ENCODE peak calls at places on chromosomes 3 and 15, in five cellular contexts. One of them, this sample, is unnamed.

GRCh38 chr15:84855032-84855645 is 29.3 kb upstream of the SLC28A1 start:
- DNase-seq in stimulated activated CD4-positive, alpha-beta T cell treated with anti-CD3 and anti-CD28 coated beads, Interleukin-15, amount 100 ng/mL, for 48 hours: no peak
- DNase-seq in EL: no peak
- DNase-seq in stimulated activated CD8-positive, alpha-beta memory T cell treated with anti-CD3 and anti-CD28 coated beads, Interleukin-15, amount 100 ng/mL, for 4 hours: no peak
- DNase-seq in posterior vena cava: no peak
- DNase-seq in this sample: no peak

GRCh38 chr3:32438596-32439344 is 47.1 kb downstream of the CMTM7 start:
- DNase-seq in stimulated activated CD4-positive, alpha-beta T cell treated with anti-CD3 and anti-CD28 coated beads, Interleukin-15, amount 100 ng/mL, for 48 hours: no peak
- DNase-seq in EL: no peak
- DNase-seq in stimulated activated CD8-positive, alpha-beta memory T cell treated with anti-CD3 and anti-CD28 coated beads, Interleukin-15, amount 100 ng/mL, for 4 hours: no peak
- DNase-seq in posterior vena cava: no peak
- DNase-seq in this sample: no peak

GRCh38 chr3:150408232-150409124 is at the start of gene TSC22D2:
- DNase-seq in stimulated activated CD4-positive, alpha-beta T cell treated with anti-CD3 and anti-CD28 coated beads, Interleukin-15, amount 100 ng/mL, for 48 hours: peak
- DNase-seq in EL: peak
- DNase-seq in stimulated activated CD8-positive, alpha-beta memory T cell treated with anti-CD3 and anti-CD28 coated beads, Interleukin-15, amount 100 ng/mL, for 4 hours: peak
- DNase-seq in posterior vena cava: peak
- DNase-seq in this sample: peak

GRCh38 chr3:70516081-70516480 is 203.6 kb upstream of the MDFIC2 start:
- DNase-seq in stimulated activated CD4-positive, alpha-beta T cell treated with anti-CD3 and anti-CD28 coated beads, Interleukin-15, amount 100 ng/mL, for 48 hours: no peak
- DNase-seq in EL: no peak
- DNase-seq in stimulated activated CD8-positive, alpha-beta memory T cell treated with anti-CD3 and anti-CD28 coated beads, Interleukin-15, amount 100 ng/mL, for 4 hours: no peak
- DNase-seq in posterior vena cava: no peak
- DNase-seq in this sample: no peak

GRCh38 chr15:40103124-40103858 is 5.4 kb downstream of the BMF start:
- DNase-seq in stimulated activated CD4-positive, alpha-beta T cell treated with anti-CD3 and anti-CD28 coated beads, Interleukin-15, amount 100 ng/mL, for 48 hours: no peak
- DNase-seq in EL: peak
- DNase-seq in stimulated activated CD8-positive, alpha-beta memory T cell treated with anti-CD3 and anti-CD28 coated beads, Interleukin-15, amount 100 ng/mL, for 4 hours: no peak
- DNase-seq in posterior vena cava: peak
- DNase-seq in this sample: peak

GRCh38 chr3:197305854-197306253 is 7.4 kb upstream of the DLG1 start:
- DNase-seq in stimulated activated CD4-positive, alpha-beta T cell treated with anti-CD3 and anti-CD28 coated beads, Interleukin-15, amount 100 ng/mL, for 48 hours: no peak
- DNase-seq in EL: peak
- DNase-seq in stimulated activated CD8-positive, alpha-beta memory T cell treated with anti-CD3 and anti-CD28 coated beads, Interleukin-15, amount 100 ng/mL, for 4 hours: no peak
- DNase-seq in posterior vena cava: no peak
- DNase-seq in this sample: no peak

GRCh38 chr15:70182858-70183695 is 85.4 kb upstream of the TLE3 start:
- DNase-seq in stimulated activated CD4-positive, alpha-beta T cell treated with anti-CD3 and anti-CD28 coated beads, Interleukin-15, amount 100 ng/mL, for 48 hours: no peak
- DNase-seq in EL: no peak
- DNase-seq in stimulated activated CD8-positive, alpha-beta memory T cell treated with anti-CD3 and anti-CD28 coated beads, Interleukin-15, amount 100 ng/mL, for 4 hours: no peak
- DNase-seq in posterior vena cava: no peak
- DNase-seq in this sample: peak

GRCh38 chr3:100402150-100402706 is 889 bp downstream of the LNP1 start:
- DNase-seq in stimulated activated CD4-positive, alpha-beta T cell treated with anti-CD3 and anti-CD28 coated beads, Interleukin-15, amount 100 ng/mL, for 48 hours: no peak
- DNase-seq in EL: peak
- DNase-seq in stimulated activated CD8-positive, alpha-beta memory T cell treated with anti-CD3 and anti-CD28 coated beads, Interleukin-15, amount 100 ng/mL, for 4 hours: no peak
- DNase-seq in posterior vena cava: no peak
- DNase-seq in this sample: no peak

GRCh38 chr15:55894406-55894965 is 98.9 kb downstream of the NEDD4 start:
- DNase-seq in stimulated activated CD4-positive, alpha-beta T cell treated with anti-CD3 and anti-CD28 coated beads, Interleukin-15, amount 100 ng/mL, for 48 hours: no peak
- DNase-seq in EL: no peak
- DNase-seq in stimulated activated CD8-positive, alpha-beta memory T cell treated with anti-CD3 and anti-CD28 coated beads, Interleukin-15, amount 100 ng/mL, for 4 hours: no peak
- DNase-seq in posterior vena cava: no peak
- DNase-seq in this sample: no peak

GRCh38 chr15:72116680-72117447 is 1.1 kb downstream of the MYO9A start:
- DNase-seq in stimulated activated CD4-positive, alpha-beta T cell treated with anti-CD3 and anti-CD28 coated beads, Interleukin-15, amount 100 ng/mL, for 48 hours: no peak
- DNase-seq in EL: peak
- DNase-seq in stimulated activated CD8-positive, alpha-beta memory T cell treated with anti-CD3 and anti-CD28 coated beads, Interleukin-15, amount 100 ng/mL, for 4 hours: no peak
- DNase-seq in posterior vena cava: no peak
- DNase-seq in this sample: peak

GRCh38 chr3:191070201-191070600 is 128.8 kb upstream of the OSTN start:
- DNase-seq in stimulated activated CD4-positive, alpha-beta T cell treated with anti-CD3 and anti-CD28 coated beads, Interleukin-15, amount 100 ng/mL, for 48 hours: no peak
- DNase-seq in EL: peak
- DNase-seq in stimulated activated CD8-positive, alpha-beta memory T cell treated with anti-CD3 and anti-CD28 coated beads, Interleukin-15, amount 100 ng/mL, for 4 hours: no peak
- DNase-seq in posterior vena cava: no peak
- DNase-seq in this sample: no peak

GRCh38 chr3:195194559-195195161 is 76.3 kb downstream of the XXYLT1 start:
- DNase-seq in stimulated activated CD4-positive, alpha-beta T cell treated with anti-CD3 and anti-CD28 coated beads, Interleukin-15, amount 100 ng/mL, for 48 hours: no peak
- DNase-seq in EL: no peak
- DNase-seq in stimulated activated CD8-positive, alpha-beta memory T cell treated with anti-CD3 and anti-CD28 coated beads, Interleukin-15, amount 100 ng/mL, for 4 hours: no peak
- DNase-seq in posterior vena cava: no peak
- DNase-seq in this sample: no peak

GRCh38 chr3:124347418-124347817 is 355.5 kb upstream of the ROPN1 start:
- DNase-seq in stimulated activated CD4-positive, alpha-beta T cell treated with anti-CD3 and anti-CD28 coated beads, Interleukin-15, amount 100 ng/mL, for 48 hours: no peak
- DNase-seq in EL: no peak
- DNase-seq in stimulated activated CD8-positive, alpha-beta memory T cell treated with anti-CD3 and anti-CD28 coated beads, Interleukin-15, amount 100 ng/mL, for 4 hours: no peak
- DNase-seq in posterior vena cava: no peak
- DNase-seq in this sample: no peak

GRCh38 chr15:59691194-59691805 is 2.2 kb upstream of the BNIP2 start:
- DNase-seq in stimulated activated CD4-positive, alpha-beta T cell treated with anti-CD3 and anti-CD28 coated beads, Interleukin-15, amount 100 ng/mL, for 48 hours: no peak
- DNase-seq in EL: peak
- DNase-seq in stimulated activated CD8-positive, alpha-beta memory T cell treated with anti-CD3 and anti-CD28 coated beads, Interleukin-15, amount 100 ng/mL, for 4 hours: no peak
- DNase-seq in posterior vena cava: no peak
- DNase-seq in this sample: no peak

GRCh38 chr3:46970391-46971091 is 6.0 kb downstream of the CCDC12 start:
- DNase-seq in stimulated activated CD4-positive, alpha-beta T cell treated with anti-CD3 and anti-CD28 coated beads, Interleukin-15, amount 100 ng/mL, for 48 hours: no peak
- DNase-seq in EL: no peak
- DNase-seq in stimulated activated CD8-positive, alpha-beta memory T cell treated with anti-CD3 and anti-CD28 coated beads, Interleukin-15, amount 100 ng/mL, for 4 hours: no peak
- DNase-seq in posterior vena cava: peak
- DNase-seq in this sample: no peak

GRCh38 chr3:186079925-186080324 is 29.0 kb downstream of the ETV5 start:
- DNase-seq in stimulated activated CD4-positive, alpha-beta T cell treated with anti-CD3 and anti-CD28 coated beads, Interleukin-15, amount 100 ng/mL, for 48 hours: no peak
- DNase-seq in EL: no peak
- DNase-seq in stimulated activated CD8-positive, alpha-beta memory T cell treated with anti-CD3 and anti-CD28 coated beads, Interleukin-15, amount 100 ng/mL, for 4 hours: no peak
- DNase-seq in posterior vena cava: no peak
- DNase-seq in this sample: no peak

GRCh38 chr3:41033956-41034519 is 165.3 kb upstream of the CTNNB1 start:
- DNase-seq in stimulated activated CD4-positive, alpha-beta T cell treated with anti-CD3 and anti-CD28 coated beads, Interleukin-15, amount 100 ng/mL, for 48 hours: no peak
- DNase-seq in EL: no peak
- DNase-seq in stimulated activated CD8-positive, alpha-beta memory T cell treated with anti-CD3 and anti-CD28 coated beads, Interleukin-15, amount 100 ng/mL, for 4 hours: no peak
- DNase-seq in posterior vena cava: no peak
- DNase-seq in this sample: no peak

GRCh38 chr3:45915518-45916231 is 27.6 kb upstream of the CXCR6 start:
- DNase-seq in stimulated activated CD4-positive, alpha-beta T cell treated with anti-CD3 and anti-CD28 coated beads, Interleukin-15, amount 100 ng/mL, for 48 hours: peak
- DNase-seq in EL: peak
- DNase-seq in stimulated activated CD8-positive, alpha-beta memory T cell treated with anti-CD3 and anti-CD28 coated beads, Interleukin-15, amount 100 ng/mL, for 4 hours: peak
- DNase-seq in posterior vena cava: no peak
- DNase-seq in this sample: no peak

GRCh38 chr3:104596054-104596453 is 770.7 kb upstream of the ALCAM start:
- DNase-seq in stimulated activated CD4-positive, alpha-beta T cell treated with anti-CD3 and anti-CD28 coated beads, Interleukin-15, amount 100 ng/mL, for 48 hours: no peak
- DNase-seq in EL: peak
- DNase-seq in stimulated activated CD8-positive, alpha-beta memory T cell treated with anti-CD3 and anti-CD28 coated beads, Interleukin-15, amount 100 ng/mL, for 4 hours: no peak
- DNase-seq in posterior vena cava: no peak
- DNase-seq in this sample: no peak

GRCh38 chr3:129845956-129846355 is 47.6 kb downstream of the TMCC1 start:
- DNase-seq in stimulated activated CD4-positive, alpha-beta T cell treated with anti-CD3 and anti-CD28 coated beads, Interleukin-15, amount 100 ng/mL, for 48 hours: no peak
- DNase-seq in EL: peak
- DNase-seq in stimulated activated CD8-positive, alpha-beta memory T cell treated with anti-CD3 and anti-CD28 coated beads, Interleukin-15, amount 100 ng/mL, for 4 hours: no peak
- DNase-seq in posterior vena cava: no peak
- DNase-seq in this sample: no peak

GRCh38 chr3:29513236-29513635 is 232.4 kb downstream of the RBMS3 start:
- DNase-seq in stimulated activated CD4-positive, alpha-beta T cell treated with anti-CD3 and anti-CD28 coated beads, Interleukin-15, amount 100 ng/mL, for 48 hours: no peak
- DNase-seq in EL: peak
- DNase-seq in stimulated activated CD8-positive, alpha-beta memory T cell treated with anti-CD3 and anti-CD28 coated beads, Interleukin-15, amount 100 ng/mL, for 4 hours: no peak
- DNase-seq in posterior vena cava: no peak
- DNase-seq in this sample: peak

GRCh38 chr3:124758851-124759635 is 28.8 kb downstream of the UMPS start:
- DNase-seq in stimulated activated CD4-positive, alpha-beta T cell treated with anti-CD3 and anti-CD28 coated beads, Interleukin-15, amount 100 ng/mL, for 48 hours: no peak
- DNase-seq in EL: no peak
- DNase-seq in stimulated activated CD8-positive, alpha-beta memory T cell treated with anti-CD3 and anti-CD28 coated beads, Interleukin-15, amount 100 ng/mL, for 4 hours: no peak
- DNase-seq in posterior vena cava: no peak
- DNase-seq in this sample: no peak

GRCh38 chr3:13047296-13048165 is 25.7 kb downstream of the IQSEC1 start:
- DNase-seq in stimulated activated CD4-positive, alpha-beta T cell treated with anti-CD3 and anti-CD28 coated beads, Interleukin-15, amount 100 ng/mL, for 48 hours: no peak
- DNase-seq in EL: no peak
- DNase-seq in stimulated activated CD8-positive, alpha-beta memory T cell treated with anti-CD3 and anti-CD28 coated beads, Interleukin-15, amount 100 ng/mL, for 4 hours: no peak
- DNase-seq in posterior vena cava: no peak
- DNase-seq in this sample: no peak

GRCh38 chr3:188734395-188734794 is 437.4 kb upstream of the TPRG1 start:
- DNase-seq in stimulated activated CD4-positive, alpha-beta T cell treated with anti-CD3 and anti-CD28 coated beads, Interleukin-15, amount 100 ng/mL, for 48 hours: no peak
- DNase-seq in EL: peak
- DNase-seq in stimulated activated CD8-positive, alpha-beta memory T cell treated with anti-CD3 and anti-CD28 coated beads, Interleukin-15, amount 100 ng/mL, for 4 hours: no peak
- DNase-seq in posterior vena cava: no peak
- DNase-seq in this sample: no peak

GRCh38 chr15:90905306-90906180 is 2.4 kb downstream of the MAN2A2 start:
- DNase-seq in stimulated activated CD4-positive, alpha-beta T cell treated with anti-CD3 and anti-CD28 coated beads, Interleukin-15, amount 100 ng/mL, for 48 hours: no peak
- DNase-seq in EL: no peak
- DNase-seq in stimulated activated CD8-positive, alpha-beta memory T cell treated with anti-CD3 and anti-CD28 coated beads, Interleukin-15, amount 100 ng/mL, for 4 hours: no peak
- DNase-seq in posterior vena cava: no peak
- DNase-seq in this sample: no peak

GRCh38 chr3:25820372-25820771 is 30.5 kb downstream of the OXSM start:
- DNase-seq in stimulated activated CD4-positive, alpha-beta T cell treated with anti-CD3 and anti-CD28 coated beads, Interleukin-15, amount 100 ng/mL, for 48 hours: no peak
- DNase-seq in EL: peak
- DNase-seq in stimulated activated CD8-positive, alpha-beta memory T cell treated with anti-CD3 and anti-CD28 coated beads, Interleukin-15, amount 100 ng/mL, for 4 hours: no peak
- DNase-seq in posterior vena cava: no peak
- DNase-seq in this sample: no peak

GRCh38 chr15:32877620-32878019 is 159.8 kb downstream of the GREM1 start:
- DNase-seq in stimulated activated CD4-positive, alpha-beta T cell treated with anti-CD3 and anti-CD28 coated beads, Interleukin-15, amount 100 ng/mL, for 48 hours: no peak
- DNase-seq in EL: no peak
- DNase-seq in stimulated activated CD8-positive, alpha-beta memory T cell treated with anti-CD3 and anti-CD28 coated beads, Interleukin-15, amount 100 ng/mL, for 4 hours: no peak
- DNase-seq in posterior vena cava: no peak
- DNase-seq in this sample: no peak

GRCh38 chr3:184015381-184016019 is 2.2 kb downstream of the ABCC5 start:
- DNase-seq in stimulated activated CD4-positive, alpha-beta T cell treated with anti-CD3 and anti-CD28 coated beads, Interleukin-15, amount 100 ng/mL, for 48 hours: no peak
- DNase-seq in EL: no peak
- DNase-seq in stimulated activated CD8-positive, alpha-beta memory T cell treated with anti-CD3 and anti-CD28 coated beads, Interleukin-15, amount 100 ng/mL, for 4 hours: no peak
- DNase-seq in posterior vena cava: no peak
- DNase-seq in this sample: no peak

GRCh38 chr15:39581501-39582285 is 814 bp downstream of the THBS1 start:
- DNase-seq in stimulated activated CD4-positive, alpha-beta T cell treated with anti-CD3 and anti-CD28 coated beads, Interleukin-15, amount 100 ng/mL, for 48 hours: no peak
- DNase-seq in EL: peak
- DNase-seq in stimulated activated CD8-positive, alpha-beta memory T cell treated with anti-CD3 and anti-CD28 coated beads, Interleukin-15, amount 100 ng/mL, for 4 hours: no peak
- DNase-seq in posterior vena cava: peak
- DNase-seq in this sample: peak

GRCh38 chr3:118863731-118864322 is 170.8 kb downstream of the IGSF11 start:
- DNase-seq in stimulated activated CD4-positive, alpha-beta T cell treated with anti-CD3 and anti-CD28 coated beads, Interleukin-15, amount 100 ng/mL, for 48 hours: no peak
- DNase-seq in EL: peak
- DNase-seq in stimulated activated CD8-positive, alpha-beta memory T cell treated with anti-CD3 and anti-CD28 coated beads, Interleukin-15, amount 100 ng/mL, for 4 hours: no peak
- DNase-seq in posterior vena cava: no peak
- DNase-seq in this sample: no peak

GRCh38 chr3:100310355-100310965 is 24.1 kb upstream of the NIT2 start:
- DNase-seq in stimulated activated CD4-positive, alpha-beta T cell treated with anti-CD3 and anti-CD28 coated beads, Interleukin-15, amount 100 ng/mL, for 48 hours: no peak
- DNase-seq in EL: no peak
- DNase-seq in stimulated activated CD8-positive, alpha-beta memory T cell treated with anti-CD3 and anti-CD28 coated beads, Interleukin-15, amount 100 ng/mL, for 4 hours: no peak
- DNase-seq in posterior vena cava: no peak
- DNase-seq in this sample: no peak

GRCh38 chr3:134326760-134327593 is 47.3 kb downstream of the AMOTL2 start:
- DNase-seq in stimulated activated CD4-positive, alpha-beta T cell treated with anti-CD3 and anti-CD28 coated beads, Interleukin-15, amount 100 ng/mL, for 48 hours: no peak
- DNase-seq in EL: peak
- DNase-seq in stimulated activated CD8-positive, alpha-beta memory T cell treated with anti-CD3 and anti-CD28 coated beads, Interleukin-15, amount 100 ng/mL, for 4 hours: no peak
- DNase-seq in posterior vena cava: peak
- DNase-seq in this sample: peak

GRCh38 chr15:74768771-74769342 is 13.0 kb upstream of the CSK start:
- DNase-seq in stimulated activated CD4-positive, alpha-beta T cell treated with anti-CD3 and anti-CD28 coated beads, Interleukin-15, amount 100 ng/mL, for 48 hours: no peak
- DNase-seq in EL: peak
- DNase-seq in stimulated activated CD8-positive, alpha-beta memory T cell treated with anti-CD3 and anti-CD28 coated beads, Interleukin-15, amount 100 ng/mL, for 4 hours: no peak
- DNase-seq in posterior vena cava: peak
- DNase-seq in this sample: peak

GRCh38 chr15:65962187-65962586 is 92.9 kb downstream of the RAB11A start:
- DNase-seq in stimulated activated CD4-positive, alpha-beta T cell treated with anti-CD3 and anti-CD28 coated beads, Interleukin-15, amount 100 ng/mL, for 48 hours: no peak
- DNase-seq in EL: no peak
- DNase-seq in stimulated activated CD8-positive, alpha-beta memory T cell treated with anti-CD3 and anti-CD28 coated beads, Interleukin-15, amount 100 ng/mL, for 4 hours: no peak
- DNase-seq in posterior vena cava: no peak
- DNase-seq in this sample: no peak